ENCODE peak calls at places on chromosomes 7 and 10, in four cellular contexts. A, T, P and H are unnamed samples.

GRCh38 chr10:113473851-113474250 is 79.0 kb upstream of the HABP2 start:
- DNase-seq in P (no peak), T (no peak), A (no peak), H (no peak)

GRCh38 chr7:99102809-99103690 is 40.9 kb downstream of the SMURF1 start:
- DNase-seq in P (no peak), T (no peak), A (no peak), H (peak)

GRCh38 chr7:95470452-95470851 is 15.3 kb upstream of the ASB4 start:
- DNase-seq in T (no peak), A (no peak), P (no peak), H (peak)

GRCh38 chr10:36602374-36602773 is 523.0 kb upstream of the ANKRD30A start:
- DNase-seq in P (no peak), T (no peak), A (no peak), H (no peak)

GRCh38 chr7:36894190-36894589 is 169.9 kb upstream of the AOAH start:
- DNase-seq in T (no peak), A (no peak), P (no peak), H (no peak)

GRCh38 chr10:103991393-103992128 is 24.6 kb downstream of the SLK start:
- DNase-seq in A (no peak), P (no peak), T (no peak), H (no peak)

GRCh38 chr10:22253578-22253882 is 35.7 kb upstream of the EBLN1 start:
- DNase-seq in P (peak), A (no peak), T (peak), H (no peak)

GRCh38 chr10:46255696-46256355 is 31.0 kb upstream of the ANTXRL start:
- DNase-seq in A (no peak), T (peak), P (peak), H (peak)

GRCh38 chr10:9535744-9536143 is 1481.3 kb downstream of the GATA3 start:
- DNase-seq in P (no peak), T (no peak), A (peak), H (no peak)

GRCh38 chr10:16887565-16887964 is 70.3 kb upstream of the RSU1 start:
- DNase-seq in T (peak), A (no peak), P (no peak), H (no peak)

GRCh38 chr10:70367195-70367796 is 15.1 kb downstream of the LRRC20 start:
- DNase-seq in A (no peak), P (no peak), T (no peak), H (no peak)

GRCh38 chr7:43302211-43302711 is 189.8 kb downstream of the HECW1 start:
- DNase-seq in A (no peak), T (no peak), P (no peak), H (no peak)

GRCh38 chr10:43816351-43817321 is 168.0 kb upstream of the ZNF32 start:
- DNase-seq in P (no peak), A (peak), T (peak), H (no peak)

DNA sequence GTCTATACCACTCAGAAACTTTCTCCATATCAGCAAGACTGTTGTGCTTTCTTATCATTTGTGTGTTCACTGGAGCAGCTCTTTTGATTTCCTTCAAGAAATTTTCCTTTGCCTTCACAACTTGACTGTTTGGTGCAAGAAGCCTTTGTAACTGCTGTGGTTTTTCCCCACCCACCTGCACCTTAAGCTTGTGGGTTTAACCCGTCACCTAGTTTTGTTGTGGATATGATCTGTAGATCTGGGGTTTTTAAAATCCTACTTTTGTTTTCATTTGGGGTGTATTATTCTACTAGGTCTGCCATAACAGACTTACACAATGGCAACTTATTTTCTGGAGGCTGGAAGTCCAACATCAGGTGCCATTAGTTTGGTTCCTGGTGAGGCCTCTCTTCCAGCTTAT is 30.5 kb upstream of the CHST3 start:
- DNase-seq in T (no peak), P (no peak), A (no peak), H (no peak)
- TF ChIP-seq USF1 in T (no peak), P (no peak), A (no peak), H (no peak)

GRCh38 chr10:28853195-28853594 is 175.9 kb downstream of the BAMBI start:
- DNase-seq in A (no peak), T (no peak), P (no peak), H (no peak)
- TF ChIP-seq USF1 in A (no peak), T (no peak), P (no peak), H (no peak)

GRCh38 chr7:22629056-22629455 is 97.9 kb upstream of the IL6 start:
- DNase-seq in A (no peak), T (no peak), P (no peak), H (no peak)
- TF ChIP-seq USF1 in A (no peak), T (no peak), P (no peak), H (no peak)

GRCh38 chr7:157012113-157012547 is 1.7 kb upstream of the MNX1 start:
- DNase-seq in A (no peak), T (peak), P (no peak), H (no peak)

GRCh38 chr7:157013101-157013500 is 2.6 kb upstream of the MNX1 start:
- DNase-seq in A (no peak), P (no peak), T (peak), H (no peak)

GRCh38 chr7:157009778-157010587 is 480 bp downstream of the MNX1 start:
- DNase-seq in T (peak), A (no peak), P (no peak), H (peak)

GRCh38 chr7:157010588-157011332 is at the start of gene MNX1:
- DNase-seq in P (peak), A (no peak), T (peak), H (peak)

GRCh38 chr7:157011333-157012112 is 1.1 kb upstream of the MNX1 start:
- DNase-seq in A (no peak), P (no peak), T (peak), H (no peak)
- TF ChIP-seq USF1 in A (peak), P (no peak), T (no peak), H (peak)

GRCh38 chr7:134660961-134661376 is 14.3 kb downstream of the BPGM start:
- DNase-seq in T (no peak), P (no peak), A (no peak), H (no peak)
- TF ChIP-seq USF1 in T (no peak), P (no peak), A (no peak), H (no peak)

GRCh38 chr7:23956769-23957556 is 246.9 kb downstream of the STK31 start:
- DNase-seq in A (no peak), P (no peak), T (no peak), H (no peak)
- TF ChIP-seq USF1 in A (no peak), P (no peak), T (no peak), H (no peak)

GRCh38 chr7:72326365-72326764 is 85.8 kb downstream of the CALN1 start:
- DNase-seq in T (no peak), P (no peak), A (no peak), H (no peak)
- TF ChIP-seq USF1 in T (no peak), P (no peak), A (no peak), H (no peak)

GRCh38 chr10:86446424-86446823 is 75.2 kb downstream of the WAPL start:
- DNase-seq in A (no peak), P (no peak), T (no peak), H (no peak)
- TF ChIP-seq USF1 in A (no peak), P (no peak), T (no peak), H (no peak)

DNA sequence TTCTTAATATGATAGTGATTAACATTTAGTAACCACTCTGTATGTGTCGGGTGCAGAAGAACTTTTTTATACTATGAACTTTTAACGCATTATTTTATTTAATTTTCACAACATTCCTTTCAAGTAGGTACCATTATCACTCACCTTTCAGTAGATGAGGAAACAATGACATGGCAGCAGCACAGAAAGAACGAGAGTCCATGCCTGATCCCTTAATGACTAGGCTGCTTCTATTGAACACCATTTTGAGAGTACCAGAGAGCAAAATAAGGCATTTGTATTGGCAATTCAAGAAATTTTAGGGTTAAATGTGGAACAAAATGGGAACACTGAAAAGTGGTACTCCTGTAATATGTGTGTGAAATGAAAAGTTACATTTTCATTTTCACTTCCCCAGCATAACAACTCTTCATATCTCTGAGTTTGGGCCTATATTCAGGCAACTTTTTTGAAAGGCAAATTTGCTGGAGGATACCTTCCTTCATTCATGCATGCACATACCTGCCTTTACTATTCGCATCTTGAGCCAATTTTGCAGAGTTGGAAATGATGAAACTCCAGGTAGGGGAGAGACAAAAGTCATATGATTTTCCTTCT is 12.8 kb downstream of the LRRN3 start:
- DNase-seq in A (no peak), T (no peak), P (no peak), H (no peak)
- TF ChIP-seq USF1 in A (no peak), T (no peak), P (no peak), H (no peak)

DNA sequence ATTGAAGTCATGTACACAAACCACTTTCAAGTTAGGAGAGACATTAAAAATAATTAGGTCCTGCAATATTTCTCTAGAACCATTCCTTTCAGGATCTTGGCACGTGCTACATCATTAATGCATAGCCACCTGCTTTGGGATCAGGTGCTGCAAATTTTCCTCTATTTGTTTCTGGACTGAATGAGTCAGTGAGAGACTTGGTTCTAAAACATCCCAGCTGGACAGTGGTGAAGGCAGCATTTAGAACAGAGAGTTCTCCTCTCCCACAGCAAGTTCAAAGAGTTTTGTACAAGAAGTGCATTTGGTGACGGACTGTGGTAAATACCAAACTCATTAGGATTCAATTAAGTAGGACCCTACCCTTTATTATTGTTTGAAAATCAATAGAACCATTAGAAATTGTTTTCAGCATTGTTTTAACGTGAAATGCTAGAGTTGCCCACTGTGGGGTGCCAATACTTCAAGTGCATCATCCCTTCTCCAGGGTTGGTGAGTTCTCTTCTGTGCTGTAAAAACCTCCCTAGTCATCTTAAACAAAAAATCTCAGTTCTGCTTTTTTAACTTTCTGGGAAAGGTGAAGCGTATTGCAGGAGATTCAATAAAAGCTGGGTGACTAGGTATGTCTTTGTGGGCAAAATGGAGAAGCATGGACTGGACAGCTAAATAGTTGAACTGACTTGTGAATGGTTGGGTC is 698.9 kb downstream of the SUGCT start:
- DNase-seq in P (no peak), A (no peak), T (no peak), H (no peak)
- TF ChIP-seq USF1 in P (no peak), A (no peak), T (no peak), H (no peak)